ENCODE peak calls at places on chromosomes 16 and 17, in eight cellular contexts. T, S, P, V, W, L, K and B are unnamed samples.

GRCh38 chr16:25005445-25006306 is 9.5 kb downstream of the ARHGAP17 start:
- DNase-seq in K (no peak), P (no peak), V (no peak), W (no peak), L (no peak), T (no peak), S (no peak), B (no peak)

GRCh38 chr16:51041546-51041945 is 109.5 kb downstream of the SALL1 start:
- DNase-seq in W (no peak), T (no peak), V (no peak), K (no peak), L (no peak), S (no peak), P (no peak), B (no peak)

GRCh38 chr17:51461578-51462004 is 201.2 kb downstream of the UTP18 start:
- DNase-seq in V (peak), S (peak), T (peak), W (peak), K (peak), L (no peak), P (peak), B (no peak)

GRCh38 chr16:2428051-2428786 is 1.0 kb upstream of the CCNF start:
- DNase-seq in V (no peak), T (peak), P (no peak), K (no peak), L (no peak), S (no peak), W (peak), B (no peak)

GRCh38 chr16:48384305-48384981 is 770 bp downstream of the SIAH1 start:
- DNase-seq in K (peak), T (peak), V (no peak), S (no peak), W (peak), L (no peak), P (peak), B (no peak)

GRCh38 chr17:41992576-41992975 is 24.7 kb downstream of the DNAJC7 start:
- DNase-seq in L (no peak), S (no peak), K (no peak), V (no peak), T (no peak), P (no peak), W (no peak), B (no peak)

GRCh38 chr17:72175787-72176515 is 55.1 kb downstream of the SOX9 start:
- DNase-seq in W (no peak), K (no peak), T (peak), V (no peak), P (no peak), L (no peak), S (no peak), B (no peak)

GRCh38 chr16:29738514-29738913 is 7.3 kb downstream of the C16orf54 start:
- DNase-seq in P (no peak), K (no peak), S (no peak), V (peak), T (no peak), L (no peak), W (peak), B (no peak)

GRCh38 chr17:42407289-42407836 is 15.7 kb downstream of the CAVIN1 start:
- DNase-seq in P (no peak), V (peak), K (peak), W (peak), T (peak), L (no peak), S (no peak), B (no peak)

GRCh38 chr17:40909755-40910154 is 24.7 kb upstream of the KRT20 start:
- DNase-seq in T (no peak), L (peak), V (peak), S (peak), P (no peak), W (no peak), K (no peak), B (no peak)

GRCh38 chr16:75081179-75081859 is 35.3 kb downstream of the LDHD start:
- DNase-seq in V (no peak), L (no peak), P (no peak), T (no peak), K (no peak), W (peak), S (no peak), B (no peak)

GRCh38 chr16:28569011-28569410 is 15.3 kb downstream of the SGF29 start:
- DNase-seq in K (no peak), W (no peak), P (peak), L (no peak), T (no peak), V (no peak), S (peak), B (no peak)

GRCh38 chr17:69050999-69051775 is 9.5 kb downstream of the ABCA9 start:
- DNase-seq in T (no peak), V (no peak), S (peak), P (no peak), K (no peak), W (no peak), L (peak), B (peak)

GRCh38 chr16:10611825-10612342 is 31.5 kb upstream of the EMP2 start:
- DNase-seq in P (no peak), S (no peak), K (no peak), W (no peak), T (no peak), L (no peak), V (no peak), B (no peak)

GRCh38 chr17:81516439-81516838 is 3.8 kb upstream of the ACTG1 start:
- DNase-seq in K (no peak), W (no peak), T (no peak), V (no peak), P (no peak), S (no peak), L (no peak), B (no peak)

GRCh38 chr17:33039874-33040273 is 48.2 kb downstream of the SPACA3 start:
- DNase-seq in W (no peak), L (peak), T (no peak), K (no peak), S (peak), V (no peak), P (no peak), B (no peak)

GRCh38 chr17:36791961-36792475 is 145.3 kb upstream of the LHX1 start:
- DNase-seq in V (no peak), T (no peak), P (no peak), L (no peak), K (no peak), S (no peak), W (no peak), B (no peak)

GRCh38 chr17:58375216-58375615 is 23.2 kb upstream of the SUPT4H1 start:
- DNase-seq in T (no peak), S (no peak), P (no peak), L (no peak), W (no peak), V (no peak), K (no peak), B (no peak)

GRCh38 chr16:82900611-82901010 is 273.8 kb downstream of the CDH13 start:
- DNase-seq in W (no peak), L (no peak), P (no peak), T (no peak), K (no peak), V (no peak), S (no peak), B (no peak)

GRCh38 chr17:81976332-81977210 is 858 bp upstream of the ASPSCR1 start:
- DNase-seq in V (no peak), P (no peak), L (no peak), T (peak), S (no peak), K (no peak), W (peak), B (no peak)

GRCh38 chr16:51562896-51563295 is 411.8 kb upstream of the SALL1 start:
- DNase-seq in T (no peak), L (no peak), K (no peak), S (no peak), V (no peak), P (no peak), W (no peak), B (no peak)

GRCh38 chr17:50465171-50465570 is 3.5 kb downstream of the CHAD start:
- DNase-seq in S (no peak), T (no peak), V (no peak), L (no peak), K (no peak), W (no peak), P (no peak), B (no peak)

GRCh38 chr16:84356176-84356575 is 12.2 kb upstream of the ATP2C2 start:
- DNase-seq in T (no peak), L (no peak), P (no peak), V (no peak), K (no peak), S (no peak), W (no peak), B (no peak)

GRCh38 chr17:15432807-15433547 is 34.4 kb downstream of the CDRT4 start:
- DNase-seq in V (no peak), P (no peak), W (no peak), T (no peak), L (no peak), K (no peak), S (peak), B (no peak)

GRCh38 chr16:67949645-67950044 is 5.7 kb upstream of the LCAT start:
- DNase-seq in P (no peak), S (no peak), K (no peak), V (no peak), T (no peak), L (no peak), W (no peak), B (no peak)

GRCh38 chr17:57597531-57598453 is 147.3 kb downstream of the CCDC182 start:
- DNase-seq in V (peak), P (peak), L (peak), W (no peak), T (peak), K (peak), S (no peak), B (peak)

GRCh38 chr17:44309472-44309871 is 1.1 kb downstream of the RUNDC3A start:
- DNase-seq in T (no peak), L (no peak), K (no peak), W (no peak), P (no peak), V (no peak), S (no peak), B (no peak)

GRCh38 chr17:44310188-44310587 is 1.8 kb downstream of the RUNDC3A start:
- DNase-seq in W (no peak), T (no peak), K (no peak), V (no peak), L (no peak), P (no peak), S (no peak), B (no peak)

GRCh38 chr17:44308320-44308818 is at the start of gene RUNDC3A:
- DNase-seq in V (peak), T (peak), K (peak), L (no peak), P (peak), W (peak), S (no peak), B (peak)

GRCh38 chr17:44307387-44308186 is 814 bp upstream of the RUNDC3A start:
- DNase-seq in S (no peak), V (no peak), W (no peak), L (no peak), K (peak), T (peak), P (no peak), B (no peak)

DNA sequence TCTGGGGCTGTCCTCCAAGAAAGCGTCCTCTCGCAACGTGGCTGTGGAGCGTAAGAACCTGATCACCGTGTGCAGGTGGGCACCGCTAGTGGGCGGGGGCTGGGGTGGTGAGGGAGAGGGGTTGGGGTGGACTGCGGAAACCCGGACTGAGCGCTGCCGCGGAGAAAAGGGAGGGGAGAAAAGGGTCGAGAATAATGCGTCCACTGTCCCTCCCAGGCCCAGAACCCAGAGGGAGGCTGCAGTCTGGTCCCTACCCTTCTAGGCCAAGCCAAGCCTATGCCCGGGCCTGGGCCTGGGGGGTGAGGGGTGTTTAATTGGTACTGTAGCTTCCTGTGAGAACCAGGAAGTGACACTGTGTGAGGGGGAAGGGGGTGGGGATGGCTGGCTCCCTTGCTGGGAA is 464 bp downstream of the RUNDC3A start:
- DNase-seq in K (no peak), L (no peak), P (no peak), S (no peak), V (no peak), W (no peak), T (no peak), B (no peak)
- H3K4me3 ChIP-seq in K (no peak), L (peak), P (no peak), S (peak), V (no peak), W (no peak), T (no peak), B (peak)

GRCh38 chr17:17497065-17497844 is 1.1 kb upstream of the RASD1 start:
- DNase-seq in K (no peak), V (no peak), W (no peak), S (no peak), L (no peak), P (no peak), T (no peak), B (no peak)

GRCh38 chr17:17493986-17494466 is 2.2 kb downstream of the RASD1 start:
- DNase-seq in P (no peak), V (no peak), W (no peak), S (no peak), L (no peak), T (no peak), K (no peak), B (no peak)

GRCh38 chr17:17496189-17497064 is at the start of gene RASD1:
- DNase-seq in T (peak), L (no peak), V (peak), W (peak), K (peak), S (peak), P (peak), B (peak)

GRCh38 chr17:17494499-17495447 is 1.4 kb downstream of the RASD1 start:
- DNase-seq in V (peak), P (no peak), T (peak), S (no peak), W (peak), L (no peak), K (no peak), B (no peak)

DNA sequence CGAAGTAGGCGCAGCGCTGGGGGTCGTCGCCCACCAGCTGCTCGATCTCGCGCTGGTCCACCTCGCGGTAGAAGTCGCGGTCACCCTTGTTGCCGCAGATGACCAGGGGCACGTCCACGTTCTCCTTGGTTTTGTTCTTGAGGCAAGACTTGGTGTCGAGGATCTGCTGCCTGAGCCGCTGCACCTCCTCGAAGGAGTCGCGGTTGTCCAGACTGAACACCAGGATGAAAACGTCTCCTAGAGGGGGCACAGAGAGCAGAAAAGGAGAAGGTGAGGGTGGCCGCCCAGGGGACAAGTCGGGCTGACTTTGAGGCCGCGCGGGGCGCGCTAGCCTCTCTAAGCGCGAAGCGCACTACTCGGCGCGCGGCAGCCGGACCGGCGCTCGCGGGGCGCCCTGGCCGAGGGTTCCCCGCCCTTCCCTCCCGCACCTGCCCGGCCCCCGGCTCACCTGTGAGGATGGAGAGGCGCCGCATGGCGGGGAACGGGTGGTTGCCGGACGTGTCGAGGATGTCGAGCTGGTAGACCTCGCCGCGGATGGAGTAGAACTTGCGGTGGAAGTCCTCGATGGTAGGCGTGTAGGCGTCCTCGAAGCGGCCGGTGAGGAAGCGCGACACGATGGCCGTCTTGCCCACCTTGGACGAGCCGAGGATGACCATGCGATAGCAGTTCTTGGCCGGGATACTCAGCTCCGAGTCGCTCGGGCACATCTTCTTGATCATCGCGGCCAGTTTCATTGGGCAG is 577 bp downstream of the RASD1 start:
- DNase-seq in T (no peak), K (no peak), P (no peak), W (peak), V (no peak), L (no peak), S (no peak), B (no peak)
- H3K4me3 ChIP-seq in T (peak), K (peak), P (peak), W (no peak), V (peak), L (peak), S (peak), B (peak)

DNA sequence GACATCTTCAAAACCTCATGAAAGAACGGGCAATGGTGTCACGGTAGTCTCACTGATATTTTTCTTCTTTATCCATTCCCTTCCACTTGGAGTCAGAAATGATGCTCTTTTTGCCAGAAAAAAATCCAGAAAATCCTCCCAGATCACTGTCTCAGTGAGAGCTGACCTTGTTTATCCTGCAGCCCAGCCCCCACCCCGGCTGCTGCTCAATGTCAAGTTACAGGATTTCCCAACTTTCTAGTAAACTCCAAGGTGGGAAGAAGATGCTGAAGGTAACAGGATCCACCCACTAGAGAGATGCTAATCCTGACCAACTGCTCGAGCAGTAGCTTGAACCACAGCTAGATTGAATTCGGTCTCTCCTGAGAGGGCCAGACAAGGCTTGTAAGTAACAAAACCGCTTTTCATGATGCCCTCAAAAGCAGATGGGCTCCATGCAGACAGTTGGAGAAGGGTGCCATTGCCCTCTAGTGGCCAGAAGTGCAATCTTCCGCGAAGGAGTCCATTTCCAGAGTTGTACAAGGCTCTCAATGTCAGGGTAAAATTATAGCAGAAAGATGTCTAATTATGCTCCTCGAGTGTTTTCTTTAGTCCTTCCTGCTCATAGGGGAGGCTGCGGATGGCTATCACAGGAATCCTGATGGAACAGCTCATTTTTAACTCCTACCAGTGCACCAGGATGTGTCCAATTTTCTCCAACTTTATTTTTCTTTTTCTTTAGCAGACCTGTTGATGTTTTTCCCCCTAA is 4.0 kb downstream of the CDH11 start:
- DNase-seq in K (peak), W (peak), L (peak), T (peak), S (peak), P (peak), V (no peak), B (peak)
- H3K4me3 ChIP-seq in K (no peak), W (no peak), L (peak), T (no peak), S (peak), P (no peak), V (no peak), B (peak)

DNA sequence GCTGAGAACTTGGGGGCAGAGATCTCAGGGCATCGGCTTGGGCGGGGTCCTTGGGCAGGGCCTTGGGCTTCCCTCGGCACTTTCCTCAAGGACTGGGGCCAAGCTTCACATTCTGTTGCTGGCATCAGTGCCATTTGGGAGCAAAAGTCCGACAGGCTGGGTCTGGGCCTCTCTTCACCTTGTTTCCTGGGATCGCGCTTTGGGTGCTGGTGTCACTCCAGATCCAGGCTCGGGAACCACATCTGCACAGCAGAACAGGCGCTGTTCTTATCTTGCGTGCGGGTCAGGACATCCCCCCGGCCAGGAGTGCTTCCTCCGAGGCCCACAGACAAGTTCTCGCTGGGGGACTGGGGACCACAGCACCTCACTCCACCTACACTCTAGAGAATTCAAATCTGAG is 31.1 kb upstream of the CDH15 start:
- DNase-seq in K (no peak), P (no peak), T (no peak), L (no peak), W (no peak), V (no peak), S (no peak), B (no peak)
- H3K4me3 ChIP-seq in K (no peak), P (no peak), T (no peak), L (no peak), W (no peak), V (no peak), S (no peak), B (no peak)

DNA sequence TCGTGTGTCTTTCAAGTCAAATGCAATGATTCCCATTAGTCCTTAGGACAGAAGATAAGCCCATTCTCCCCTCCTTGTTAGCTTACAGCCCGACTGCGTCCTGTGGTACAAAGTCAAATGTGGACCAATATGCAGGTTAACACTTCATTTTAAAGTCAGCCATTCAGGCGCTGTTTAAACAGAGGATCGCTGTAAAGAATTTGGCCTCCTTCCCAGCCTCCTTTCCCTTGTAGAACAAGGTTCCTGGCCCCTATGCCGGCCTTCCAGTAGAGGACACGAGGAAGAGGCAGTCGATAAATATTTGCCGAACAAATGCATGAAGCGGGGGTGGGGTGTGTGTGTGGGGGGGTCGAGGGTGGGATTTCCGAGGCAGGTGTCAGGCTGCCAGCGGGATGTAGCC is 4.3 kb downstream of the SDK2 start:
- DNase-seq in K (no peak), P (no peak), T (peak), L (no peak), V (no peak), S (no peak), W (no peak), B (peak)
- H3K4me3 ChIP-seq in K (no peak), P (no peak), T (no peak), L (no peak), V (no peak), S (no peak), W (no peak), B (no peak)